ENCODE peak calls at places on chromosomes 16 and 17, in four cellular contexts. K, I, S and N are unnamed samples.

GRCh38 chr16:30184430-30185140 is 1.2 kb downstream of the CORO1A start:
- DNase-seq in K (no peak), S (no peak), I (peak; percentile 24), N (no peak)

GRCh38 chr17:62627904-62628603 is 584 bp downstream of the MRC2 start:
- DNase-seq in S (no peak), K (no peak), I (peak; percentile 74), N (no peak)

GRCh38 chr17:70855401-70856054 is 686.2 kb downstream of the KCNJ2 start:
- DNase-seq in I (no peak), S (no peak), K (peak; percentile 20), N (no peak)

GRCh38 chr17:10646393-10646990 is 10.6 kb downstream of the MYH3 start:
- DNase-seq in K (peak; percentile 39), S (peak; percentile 58), I (peak; percentile 46), N (peak; percentile 48)

GRCh38 chr16:85912271-85912974 is 13.5 kb downstream of the IRF8 start:
- DNase-seq in S (no peak), K (no peak), I (no peak), N (no peak)

GRCh38 chr17:41793749-41794602 is 7.5 kb upstream of the JUP start:
- DNase-seq in K (no peak), I (peak; percentile 22), S (peak; percentile 54), N (no peak)

GRCh38 chr17:42163113-42163512 is 8.3 kb upstream of the RAB5C start:
- DNase-seq in K (no peak), S (peak; percentile 49), I (peak; percentile 68), N (peak; percentile 18)

GRCh38 chr16:86566601-86566965 is at the start of gene FOXC2:
- DNase-seq in S (no peak), K (no peak), I (peak; percentile 68), N (no peak)

GRCh38 chr16:88531931-88532433 is 38.2 kb upstream of the ZC3H18 start:
- DNase-seq in K (no peak), I (no peak), S (no peak), N (no peak)

GRCh38 chr17:6413073-6413472 is 21.8 kb downstream of the AIPL1 start:
- DNase-seq in S (peak; percentile 40), I (peak; percentile 13), K (peak; percentile 27), N (peak; percentile 36)

GRCh38 chr17:6420173-6420641 is 14.7 kb downstream of the AIPL1 start:
- DNase-seq in I (no peak), K (no peak), S (no peak), N (no peak)

GRCh38 chr17:6415616-6416015 is 19.3 kb downstream of the AIPL1 start:
- DNase-seq in I (no peak), S (no peak), K (no peak), N (no peak)
- TF ChIP-seq TCF7L2 in I (no peak), S (no peak), K (no peak), N (no peak)

DNA sequence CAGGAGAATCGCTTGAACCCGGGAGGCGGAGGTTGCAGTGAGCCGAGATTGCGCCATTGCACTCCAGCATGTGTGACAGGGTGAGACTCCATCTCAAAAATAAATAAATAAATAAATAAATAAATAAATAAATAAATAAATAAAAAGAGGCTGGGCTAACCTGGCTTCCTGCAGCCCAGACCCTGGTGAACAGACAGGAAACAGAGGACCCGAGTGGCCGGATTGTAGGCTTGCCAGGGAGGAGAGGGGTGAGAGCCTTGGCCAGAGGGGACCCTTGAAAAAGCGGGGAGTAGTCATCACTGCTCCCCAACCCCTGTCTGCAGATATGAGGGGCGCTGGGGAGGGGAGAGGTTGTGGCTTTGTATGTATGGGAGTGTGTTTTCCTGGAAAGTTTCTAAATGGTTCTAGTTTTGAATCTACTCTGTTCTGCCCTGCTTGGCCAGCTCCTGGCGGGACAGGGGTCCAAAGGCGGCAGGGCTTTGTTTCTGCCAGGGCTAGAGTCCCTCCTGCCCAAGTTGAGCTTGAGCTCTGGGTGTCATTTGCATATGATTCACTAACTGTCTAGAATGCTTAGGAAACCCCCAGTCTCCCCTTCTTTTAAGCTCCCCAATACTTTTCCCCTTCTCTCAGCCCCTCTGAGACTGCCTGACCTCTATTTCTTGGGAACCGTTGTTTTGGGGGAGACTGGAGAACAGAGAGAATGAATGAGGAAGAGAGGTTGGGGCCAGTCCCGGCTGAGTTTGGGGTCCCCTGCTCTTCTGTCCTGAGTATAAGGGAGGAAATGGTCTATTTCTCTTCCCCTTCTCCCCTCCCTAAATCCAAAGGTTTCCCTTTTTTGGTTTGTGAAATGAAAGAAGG is 16.4 kb downstream of the RARA start:
- DNase-seq in K (no peak), I (no peak), S (no peak), N (no peak)
- TF ChIP-seq TCF7L2 in K (no peak), I (no peak), S (no peak), N (no peak)

GRCh38 chr17:37698132-37698615 is 46.7 kb downstream of the HNF1B start:
- DNase-seq in I (no peak), S (peak; percentile 95), K (no peak), N (peak; percentile 16)
- TF ChIP-seq TCF7L2 in I (no peak), S (no peak), K (no peak), N (no peak)

GRCh38 chr17:76131692-76132573 is 9.1 kb downstream of the FOXJ1 start:
- DNase-seq in K (no peak), S (peak; percentile 71), I (no peak), N (no peak)
- TF ChIP-seq TCF7L2 in K (no peak), S (no peak), I (no peak), N (no peak)

DNA sequence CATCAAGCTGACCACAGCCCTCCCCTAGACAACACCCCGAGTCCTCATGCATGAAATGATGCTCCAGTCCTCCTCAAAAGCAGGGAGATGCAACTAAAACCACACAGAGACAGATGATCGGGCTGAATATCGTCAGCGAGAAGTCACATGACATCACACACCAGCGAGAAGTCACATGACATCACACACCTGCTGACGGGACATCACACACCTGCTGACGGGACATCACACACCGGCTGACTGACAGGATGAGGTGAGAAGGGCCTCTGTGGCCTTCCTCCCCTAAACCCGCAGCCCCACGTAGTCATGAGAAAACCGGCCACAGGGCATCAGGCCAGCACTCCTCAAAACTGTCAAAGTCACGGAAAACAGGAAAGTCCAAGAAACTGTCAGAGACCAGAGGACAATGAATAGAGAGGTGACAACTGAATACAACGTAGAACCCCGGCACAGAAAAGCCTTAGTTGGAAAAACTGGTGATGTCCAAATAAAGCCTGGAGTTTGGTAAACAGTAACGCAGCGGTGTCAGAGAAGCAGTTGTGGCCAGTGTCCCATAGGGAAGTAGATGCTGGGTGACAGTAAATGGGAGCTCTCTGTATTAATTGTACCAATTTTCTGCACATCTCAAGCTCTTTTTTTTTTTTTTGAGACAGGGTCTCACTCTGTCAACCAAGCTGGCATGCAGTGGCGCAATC is 14.3 kb downstream of the LITAF start:
- DNase-seq in S (no peak), I (no peak), K (no peak), N (no peak)
- TF ChIP-seq TCF7L2 in S (no peak), I (no peak), K (no peak), N (no peak)

DNA sequence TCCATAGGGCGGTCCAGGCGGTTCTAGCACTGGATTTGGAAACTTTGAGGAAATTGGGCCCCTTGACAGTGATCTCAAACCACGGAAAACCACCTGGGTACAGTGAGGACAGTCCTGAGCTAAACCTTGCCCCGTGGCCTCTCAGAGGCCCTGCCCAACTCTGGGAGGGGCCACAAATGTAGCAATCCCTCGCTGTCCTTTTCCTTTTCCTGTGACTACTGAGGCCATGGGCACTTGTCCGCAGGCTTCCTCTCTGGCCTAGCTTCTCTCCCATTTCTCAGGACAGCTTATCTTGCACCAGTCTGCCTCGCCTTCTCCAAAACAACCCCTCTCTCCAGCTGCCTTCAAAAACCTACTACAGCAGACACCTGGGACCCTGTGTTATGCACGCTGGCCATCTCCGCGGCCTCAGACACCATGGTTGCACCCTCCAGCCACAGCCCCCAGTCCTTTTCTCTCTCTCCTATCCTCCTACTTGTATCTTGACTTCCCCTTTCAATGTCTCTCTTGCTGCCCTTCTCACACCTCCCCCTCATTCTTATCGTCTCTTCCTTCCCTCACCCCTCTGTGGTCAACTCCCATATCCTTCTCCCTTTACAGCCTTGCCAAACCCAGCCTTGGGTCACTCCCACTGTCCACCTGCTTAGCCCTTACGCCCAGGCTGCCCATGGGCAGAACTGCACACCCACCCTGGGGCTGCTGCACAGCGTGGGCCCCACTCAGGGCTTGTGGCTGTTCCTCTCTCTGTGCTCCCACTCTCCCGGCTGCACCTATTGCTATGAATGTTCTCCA is 7.6 kb downstream of the SCPEP1 start:
- DNase-seq in I (peak; percentile 82), S (no peak), K (no peak), N (no peak)
- TF ChIP-seq TCF7L2 in I (no peak), S (no peak), K (no peak), N (no peak)

DNA sequence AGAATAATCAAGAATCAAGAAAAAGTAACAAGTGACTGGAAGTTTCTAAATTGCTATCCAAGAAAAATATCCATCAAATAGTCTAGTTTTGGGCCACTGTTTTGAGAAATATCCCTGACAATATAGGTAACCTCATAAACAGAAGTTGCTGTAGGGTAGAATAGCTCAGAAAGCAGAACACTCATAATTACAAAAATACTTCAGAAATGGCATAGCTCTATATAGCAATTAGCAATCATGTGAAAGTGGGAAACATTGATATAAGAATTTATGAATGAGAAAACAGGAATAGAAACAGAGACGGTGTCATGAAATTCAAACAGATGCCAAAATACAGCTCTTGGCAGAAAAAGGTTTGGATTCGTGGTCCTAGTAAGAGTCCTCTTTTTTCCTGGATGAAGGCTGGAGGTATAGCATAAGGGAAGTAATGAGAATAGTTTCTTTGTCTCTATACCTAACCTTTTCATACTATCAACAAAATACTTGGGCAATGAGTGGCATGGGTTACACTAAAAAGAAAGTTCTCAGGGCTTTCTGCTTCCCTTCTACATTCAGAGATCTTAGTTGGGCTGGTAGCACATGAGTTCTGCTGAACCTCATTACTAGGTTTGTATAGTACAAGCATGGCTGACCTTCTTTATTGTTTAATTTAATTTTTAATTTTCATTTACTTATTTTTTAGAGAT is 33.5 kb downstream of the SPAG9 start:
- DNase-seq in I (no peak), K (no peak), S (no peak), N (no peak)
- TF ChIP-seq TCF7L2 in I (no peak), K (no peak), S (no peak), N (no peak)

GRCh38 chr17:35856603-35857002 is 12.1 kb downstream of the HEATR9 start:
- DNase-seq in K (no peak), I (no peak), S (no peak), N (no peak)
- TF ChIP-seq TCF7L2 in K (no peak), I (no peak), S (no peak), N (no peak)

GRCh38 chr17:59505610-59506276 is 59.7 kb upstream of the DHX40 start:
- DNase-seq in S (peak; percentile 65), I (no peak), K (no peak), N (no peak)
- TF ChIP-seq TCF7L2 in S (no peak), I (no peak), K (no peak), N (no peak)